ENCODE peak calls at places on chromosomes 5 and 9, in six cellular contexts. U, I, Z, Y, B and X are unnamed samples.

GRCh38 chr5:19959830-19960384 is 28.1 kb downstream of the CDH18 start:
- DNase-seq in U (no peak), I (no peak), Z (no peak), Y (no peak), B (no peak), X (no peak)

GRCh38 chr9:19429590-19429989 is 20.8 kb downstream of the ACER2 start:
- DNase-seq in U (no peak), I (no peak), Z (no peak), Y (no peak), B (no peak), X (no peak)

GRCh38 chr5:93990504-93991085 is 249.2 kb upstream of the POU5F2 start:
- DNase-seq in U (no peak), I (no peak), Z (no peak), Y (no peak), B (no peak), X (no peak)

GRCh38 chr5:91910655-91911054 is 527.5 kb upstream of the ARRDC3 start:
- DNase-seq in U (no peak), I (no peak), Z (no peak), Y (no peak), B (no peak), X (no peak)

GRCh38 chr5:19608434-19608833 is 379.6 kb downstream of the CDH18 start:
- DNase-seq in U (no peak), I (no peak), Z (no peak), Y (peak; percentile 12), B (no peak), X (no peak)

GRCh38 chr5:82349651-82350050 is 71.5 kb upstream of the RPS23 start:
- DNase-seq in U (peak; percentile 46), I (no peak), Z (no peak), Y (peak; percentile 16), B (no peak), X (peak; percentile 79)

GRCh38 chr9:19748278-19749126 is 40.3 kb downstream of the SLC24A2 start:
- DNase-seq in U (no peak), I (peak; percentile 56), Z (no peak), Y (peak; percentile 18), B (no peak), X (no peak)

GRCh38 chr9:85941617-85941930 is 628 bp downstream of the NAA35 start:
- DNase-seq in U (no peak), I (no peak), Z (no peak), Y (no peak), B (no peak), X (no peak)

GRCh38 chr5:56299212-56299611 is 66.1 kb upstream of the ANKRD55 start:
- DNase-seq in U (no peak), I (no peak), Z (no peak), Y (no peak), B (no peak), X (no peak)

GRCh38 chr5:80781356-80781755 is 126.6 kb upstream of the DHFR start:
- DNase-seq in U (no peak), I (peak; percentile 54), Z (no peak), Y (peak; percentile 8), B (no peak), X (no peak)

GRCh38 chr5:139092741-139093140 is 105.4 kb downstream of the SIL1 start:
- DNase-seq in U (no peak), I (no peak), Z (no peak), Y (no peak), B (no peak), X (no peak)

GRCh38 chr5:132773601-132774355 is 3.3 kb downstream of the SEPTIN8 start:
- DNase-seq in U (no peak), I (no peak), Z (no peak), Y (no peak), B (no peak), X (no peak)

GRCh38 chr5:1294839-1295649 is at the start of gene TERT:
- DNase-seq in U (peak; percentile 47), I (no peak), Z (peak; percentile 39), Y (peak; percentile 63), B (no peak), X (peak; percentile 88)

GRCh38 chr5:73459366-73459765 is 10.8 kb upstream of the FOXD1 start:
- DNase-seq in U (no peak), I (no peak), Z (no peak), Y (no peak), B (no peak), X (no peak)

GRCh38 chr5:138472353-138472752 is 7.1 kb downstream of the EGR1 start:
- DNase-seq in U (no peak), I (no peak), Z (no peak), Y (no peak), B (no peak), X (peak; percentile 45)

GRCh38 chr5:163976691-163977090 is 471.3 kb downstream of the MAT2B start:
- DNase-seq in U (no peak), I (no peak), Z (no peak), Y (no peak), B (no peak), X (no peak)

GRCh38 chr9:37004424-37004935 is 29.6 kb downstream of the PAX5 start:
- DNase-seq in U (no peak), I (no peak), Z (no peak), Y (no peak), B (peak; percentile 32), X (no peak)

GRCh38 chr9:93041108-93041802 is 17.2 kb upstream of the SUSD3 start:
- DNase-seq in U (no peak), I (no peak), Z (no peak), Y (peak; percentile 59), B (no peak), X (no peak)

GRCh38 chr9:105216440-105217178 is 27.8 kb upstream of the SLC44A1 start:
- DNase-seq in U (no peak), I (no peak), Z (no peak), Y (no peak), B (no peak), X (no peak)

GRCh38 chr9:74861773-74862172 is 25.9 kb downstream of the TRPM6 start:
- DNase-seq in U (no peak), I (no peak), Z (no peak), Y (no peak), B (no peak), X (no peak)

GRCh38 chr5:125497651-125498050 is 751.2 kb upstream of the ZNF608 start:
- DNase-seq in U (no peak), I (no peak), Z (no peak), Y (no peak), B (no peak), X (no peak)

GRCh38 chr5:6728011-6728794 is 15.0 kb downstream of the TENT4A start:
- DNase-seq in U (no peak), I (no peak), Z (no peak), Y (no peak), B (peak; percentile 19), X (no peak)

GRCh38 chr9:91395553-91396470 is 27.8 kb downstream of the NFIL3 start:
- DNase-seq in U (no peak), I (peak; percentile 90), Z (no peak), Y (no peak), B (no peak), X (no peak)

GRCh38 chr9:84710701-84711397 is 41.3 kb downstream of the NTRK2 start:
- DNase-seq in U (no peak), I (no peak), Z (no peak), Y (no peak), B (no peak), X (no peak)

GRCh38 chr9:108057421-108058136 is 568.0 kb upstream of the KLF4 start:
- DNase-seq in U (no peak), I (peak; percentile 94), Z (no peak), Y (peak; percentile 89), B (no peak), X (no peak)

GRCh38 chr9:88663766-88664419 is 128.9 kb downstream of the NXNL2 start:
- DNase-seq in U (no peak), I (no peak), Z (no peak), Y (no peak), B (no peak), X (no peak)

GRCh38 chr5:68054625-68055024 is 160.9 kb upstream of the PIK3R1 start:
- DNase-seq in U (no peak), I (no peak), Z (no peak), Y (no peak), B (no peak), X (no peak)

GRCh38 chr9:112050544-112051475 is 124.3 kb downstream of the SUSD1 start:
- DNase-seq in U (no peak), I (peak; percentile 72), Z (no peak), Y (peak; percentile 42), B (no peak), X (no peak)

GRCh38 chr5:80963521-80963895 is 3.3 kb downstream of the RASGRF2 start:
- DNase-seq in U (no peak), I (no peak), Z (no peak), Y (no peak), B (no peak), X (no peak)

GRCh38 chr5:173758675-173759074 is 129.5 kb upstream of the CPEB4 start:
- DNase-seq in U (no peak), I (no peak), Z (no peak), Y (no peak), B (no peak), X (no peak)